ENCODE peak calls at places on chromosomes 16 and 17, in four cellular contexts. Y is choroid plexus epithelial cell, U is sigmoid colon, H is foreskin fibroblast. Z is an unnamed sample.

GRCh38 chr16:76389126-76389525 is 111.9 kb downstream of the CNTNAP4 start:
- DNase-seq in Y (no peak), U (no peak), H (peak; percentile 14), Z (no peak)

GRCh38 chr16:17469011-17469741 is 1.6 kb downstream of the XYLT1 start:
- DNase-seq in Y (peak; percentile 35), U (no peak), H (peak; percentile 85), Z (no peak)

GRCh38 chr16:426115-426905 is 861 bp downstream of the RAB11FIP3 start:
- DNase-seq in Y (no peak), U (no peak), H (peak; percentile 45), Z (peak; percentile 31)

GRCh38 chr17:48012151-48012520 is 25.5 kb downstream of the COPZ2 start:
- DNase-seq in Y (peak; percentile 37), U (no peak), H (peak; percentile 67), Z (peak; percentile 78)

GRCh38 chr17:7111784-7112526 is 2.7 kb downstream of the ASGR2 start:
- DNase-seq in Y (no peak), U (no peak), H (peak; percentile 17), Z (no peak)

GRCh38 chr16:56513972-56514371 is 5.9 kb downstream of the BBS2 start:
- DNase-seq in Y (peak; percentile 87), U (no peak), H (peak; percentile 79), Z (peak; percentile 65)

GRCh38 chr16:8962393-8963009 is 1.2 kb downstream of the USP7 start:
- DNase-seq in Y (peak; percentile 42), U (no peak), H (peak; percentile 53), Z (peak; percentile 88)

GRCh38 chr17:17151962-17152361 is 54.2 kb downstream of the PLD6 start:
- DNase-seq in Y (peak; percentile 90), U (peak; percentile 96), H (peak; percentile 97), Z (peak; percentile 15)

GRCh38 chr17:14204084-14204483 is 32.6 kb downstream of the CDRT15 start:
- DNase-seq in Y (no peak), U (no peak), H (no peak), Z (no peak)

GRCh38 chr16:17433577-17433960 is 37.2 kb downstream of the XYLT1 start:
- DNase-seq in Y (no peak), U (no peak), H (no peak), Z (no peak)

GRCh38 chr16:1493746-1494094 is 560 bp downstream of the TELO2 start:
- DNase-seq in Y (no peak), U (no peak), H (peak; percentile 45), Z (no peak)

GRCh38 chr17:48500435-48501426 is 30.1 kb downstream of the HOXB1 start:
- DNase-seq in Y (no peak), U (peak; percentile 93), H (peak; percentile 37), Z (peak; percentile 42)

GRCh38 chr17:78185981-78186688 is 717 bp downstream of the TK1 start:
- DNase-seq in Y (no peak), U (no peak), H (peak; percentile 34), Z (peak; percentile 56)

GRCh38 chr16:81716478-81717210 is 62.4 kb upstream of the PLCG2 start:
- DNase-seq in Y (no peak), U (no peak), H (no peak), Z (peak; percentile 91)

GRCh38 chr17:35170968-35171771 is 23.0 kb downstream of the SLC35G3 start:
- DNase-seq in Y (peak; percentile 54), U (no peak), H (peak; percentile 48), Z (peak; percentile 11)

GRCh38 chr16:10740845-10741208 is 2.8 kb upstream of the NUBP1 start:
- DNase-seq in Y (no peak), U (no peak), H (no peak), Z (peak; percentile 51)

GRCh38 chr16:69107311-69107962 is 2.0 kb downstream of the HAS3 start:
- DNase-seq in Y (no peak), U (no peak), H (peak; percentile 59), Z (no peak)

GRCh38 chr16:28924399-28924761 is 658 bp downstream of the RABEP2 start:
- DNase-seq in Y (no peak), U (no peak), H (no peak), Z (no peak)

GRCh38 chr16:28927815-28928214 is 2.8 kb upstream of the RABEP2 start:
- DNase-seq in Y (no peak), U (no peak), H (no peak), Z (no peak)

GRCh38 chr16:28923652-28924398 is 1.2 kb downstream of the RABEP2 start:
- DNase-seq in Y (no peak), U (no peak), H (no peak), Z (peak; percentile 88)

GRCh38 chr16:28924762-28925385 is at the start of gene RABEP2:
- DNase-seq in Y (peak; percentile 89), U (peak; percentile 95), H (peak; percentile 95), Z (peak; percentile 96)

GRCh38 chr16:28925386-28926228 is 569 bp upstream of the RABEP2 start:
- DNase-seq in Y (peak; percentile 69), U (peak; percentile 87), H (peak; percentile 91), Z (peak; percentile 95)
- TF ChIP-seq CTCF in Y (no peak), U (no peak), H (no peak), Z (no peak)

DNA sequence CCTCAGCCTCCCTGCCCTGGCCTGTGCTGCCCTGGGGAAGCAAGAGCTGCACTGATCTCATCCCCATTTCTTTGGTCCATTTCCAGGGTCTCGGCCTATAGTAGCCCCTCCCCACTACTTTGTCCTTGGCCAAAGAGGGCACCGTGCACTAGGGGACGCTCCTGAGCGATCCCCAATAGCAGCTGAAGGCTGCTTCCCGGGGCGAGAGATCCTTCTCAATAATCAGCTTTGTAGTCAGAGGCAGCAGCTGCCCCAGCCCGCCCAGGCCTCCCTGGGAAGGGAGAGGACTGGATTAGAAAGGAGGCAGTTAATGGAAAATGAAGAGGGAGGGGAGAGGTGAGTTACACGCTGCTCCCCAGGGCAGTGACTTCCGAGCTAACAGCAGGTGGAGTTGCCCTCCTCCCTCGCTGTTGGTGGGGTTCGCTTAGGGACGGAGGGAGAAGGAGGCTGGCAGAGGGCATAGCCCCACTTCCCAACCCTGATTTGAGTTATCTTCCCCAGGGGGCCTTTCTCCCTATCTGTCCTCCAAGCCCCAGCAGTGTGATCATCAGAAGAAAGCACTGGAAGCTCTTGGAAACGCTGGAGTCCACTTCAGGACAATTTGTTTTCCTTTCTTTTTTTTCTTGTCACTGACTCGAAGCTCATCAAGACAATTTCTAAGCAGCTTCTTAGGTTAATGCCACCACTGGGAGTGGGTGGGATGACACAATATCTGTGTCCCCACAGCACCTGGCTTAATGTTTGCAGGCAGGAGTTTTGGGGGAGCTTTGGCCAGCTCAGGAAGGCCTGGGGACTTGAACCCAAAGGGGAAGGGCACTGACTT is 2.6 kb downstream of the MXRA7 start:
- DNase-seq in Y (no peak), U (peak; percentile 73), H (no peak), Z (no peak)
- H3K4me3 ChIP-seq in Y (peak overlapping the region; percentile 79), U (peak overlapping the region; percentile 71), H (peak overlapping the region; percentile 56), Z (no peak overlapping the region)

GRCh38 chr17:64230551-64231408 is 32.3 kb downstream of the TEX2 start:
- DNase-seq in Y (peak; percentile 92), U (no peak), H (peak; percentile 91), Z (no peak)
- TF ChIP-seq CTCF in Y (peak; percentile 17), U (no peak), H (peak; percentile 2), Z (no peak)

GRCh38 chr17:10843806-10844205 is 5.9 kb upstream of the PIRT start:
- DNase-seq in Y (peak; percentile 9), U (no peak), H (no peak), Z (no peak)
- H3K4me3 ChIP-seq in Y (no peak overlapping the region), U (no peak overlapping the region), H (no peak overlapping the region), Z (no peak overlapping the region)

GRCh38 chr17:8156174-8156992 is 4.2 kb upstream of the PER1 start:
- DNase-seq in Y (peak; percentile 100), U (peak; percentile 100), H (peak; percentile 100), Z (peak; percentile 100)
- TF ChIP-seq CTCF in Y (peak; percentile 9), U (no peak), H (no peak), Z (no peak)

GRCh38 chr16:57765160-57765728 is 29.7 kb downstream of the KATNB1 start:
- DNase-seq in Y (no peak), U (no peak), H (no peak), Z (no peak)

GRCh38 chr16:57763290-57764005 is 27.9 kb downstream of the KATNB1 start:
- DNase-seq in Y (no peak), U (no peak), H (no peak), Z (no peak)

GRCh38 chr16:57762365-57763289 is 27.1 kb downstream of the KATNB1 start:
- DNase-seq in Y (no peak), U (no peak), H (no peak), Z (no peak)

GRCh38 chr16:57764341-57765159 is 29.0 kb downstream of the KATNB1 start:
- DNase-seq in Y (peak; percentile 79), U (no peak), H (peak; percentile 92), Z (peak; percentile 69)

GRCh38 chr16:57764006-57764340 is 28.4 kb downstream of the KATNB1 start:
- DNase-seq in Y (no peak), U (no peak), H (no peak), Z (no peak)
- H3K4me3 ChIP-seq in Y (no peak overlapping the region), U (no peak overlapping the region), H (no peak overlapping the region), Z (no peak overlapping the region)

GRCh38 chr17:9976283-9977009 is 71.4 kb upstream of the RCVRN start:
- DNase-seq in Y (no peak), U (peak; percentile 34), H (no peak), Z (no peak)
- TF ChIP-seq CTCF in Y (no peak), U (no peak), H (no peak), Z (no peak)

GRCh38 chr17:43467981-43468541 is 15.7 kb upstream of the DHX8 start:
- DNase-seq in Y (peak; percentile 91), U (peak; percentile 77), H (peak; percentile 90), Z (no peak)

GRCh38 chr17:43471801-43472200 is 12.0 kb upstream of the DHX8 start:
- DNase-seq in Y (peak; percentile 50), U (no peak), H (peak; percentile 40), Z (no peak)

GRCh38 chr17:43464046-43464445 is 19.7 kb upstream of the DHX8 start:
- DNase-seq in Y (no peak), U (no peak), H (no peak), Z (no peak)

GRCh38 chr17:43465049-43465448 is 18.7 kb upstream of the DHX8 start:
- DNase-seq in Y (no peak), U (no peak), H (no peak), Z (no peak)

DNA sequence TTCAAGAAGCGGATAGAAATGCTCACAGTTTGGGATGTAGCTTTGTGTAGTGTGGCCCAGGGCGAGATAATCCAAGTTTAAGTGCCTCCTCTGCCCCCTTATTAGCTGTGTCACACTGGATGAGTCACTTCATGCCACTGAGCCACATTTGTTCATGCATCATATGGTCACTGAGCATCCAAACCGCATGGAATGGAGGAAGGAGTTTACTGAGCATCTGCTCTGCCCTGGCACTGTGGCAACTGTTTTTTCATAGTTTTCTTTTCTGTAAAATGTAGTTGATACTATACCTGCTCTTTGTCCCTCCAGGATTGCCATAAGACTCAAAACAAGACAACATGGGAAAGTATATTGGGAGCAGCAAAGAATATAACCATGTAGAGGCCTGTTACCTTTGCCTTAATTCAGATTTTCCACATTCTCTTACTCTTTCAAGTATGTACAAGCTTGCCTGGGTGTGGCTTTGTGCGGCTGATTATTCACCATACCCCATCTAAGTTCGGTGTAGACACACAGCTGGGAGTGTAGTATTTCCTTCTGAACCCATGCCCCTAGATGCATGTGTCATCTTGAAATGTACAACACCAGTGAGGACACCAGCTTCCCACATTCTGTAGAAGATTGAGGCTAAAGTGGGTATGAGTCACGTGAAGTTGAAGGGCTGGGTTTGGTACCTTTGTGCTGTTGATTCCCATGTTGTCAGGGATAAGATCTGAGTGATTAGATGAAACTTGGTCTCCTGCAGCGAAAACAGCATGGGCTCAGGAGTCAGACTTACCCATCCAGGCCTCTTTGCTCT is 14.8 kb upstream of the DHX8 start:
- DNase-seq in Y (peak; percentile 90), U (no peak), H (peak; percentile 96), Z (no peak)
- H3K4me3 ChIP-seq in Y (no peak overlapping the region), U (no peak overlapping the region), H (no peak overlapping the region), Z (no peak overlapping the region)